ENCODE peak calls at places on chromosomes 6 and 20, in ten cellular contexts. O, N, Z, C, W, U, M, R, V and I are unnamed samples.

GRCh38 chr20:55090301-55090700 is 614.9 kb downstream of the DOK5 start:
- DNase-seq in W (no peak), O (no peak), M (no peak), N (no peak), U (no peak), V (no peak), R (no peak), C (no peak), Z (peak; percentile 59), I (no peak)

GRCh38 chr20:23308908-23309307 is 41.7 kb upstream of the NXT1 start:
- DNase-seq in C (no peak), W (no peak), V (no peak), Z (no peak), M (no peak), N (no peak), R (no peak), O (no peak), U (no peak), I (no peak)

GRCh38 chr6:4664117-4664626 is 112.0 kb upstream of the CDYL start:
- DNase-seq in C (peak; percentile 64), N (no peak), W (peak; percentile 76), U (no peak), R (peak; percentile 91), M (no peak), O (no peak), V (no peak), Z (no peak), I (no peak)

GRCh38 chr6:137958809-137959565 is 91.9 kb downstream of the TNFAIP3 start:
- DNase-seq in N (no peak), Z (no peak), W (no peak), O (no peak), C (no peak), U (no peak), V (no peak), M (no peak), R (no peak), I (no peak)

GRCh38 chr6:33977606-33978438 is 168.1 kb downstream of the GRM4 start:
- DNase-seq in W (no peak), O (no peak), M (no peak), Z (peak; percentile 46), U (no peak), V (no peak), N (peak; percentile 9), C (no peak), R (no peak), I (no peak)

GRCh38 chr20:37276494-37277252 is 12.8 kb upstream of the MANBAL start:
- DNase-seq in C (peak; percentile 37), R (peak; percentile 95), V (peak; percentile 51), U (peak; percentile 28), Z (no peak), O (peak; percentile 52), W (peak; percentile 86), N (peak; percentile 59), M (no peak), I (peak; percentile 43)

GRCh38 chr20:60011512-60012507 is 53.6 kb downstream of the CDH26 start:
- DNase-seq in O (no peak), C (no peak), M (no peak), W (no peak), N (no peak), U (no peak), V (no peak), Z (peak; percentile 24), R (no peak), I (no peak)

GRCh38 chr6:67698534-67698933 is 936.5 kb upstream of the ADGRB3 start:
- DNase-seq in M (no peak), V (no peak), R (no peak), W (no peak), U (peak; percentile 22), C (no peak), Z (no peak), O (no peak), N (no peak), I (no peak)

GRCh38 chr6:106858653-106859092 is 115.9 kb downstream of the CD24 start:
- DNase-seq in U (peak; percentile 78), N (no peak), Z (no peak), C (no peak), M (no peak), O (peak; percentile 90), R (peak; percentile 10), V (peak; percentile 68), W (no peak), I (no peak)

GRCh38 chr20:7926767-7927166 is 13.5 kb downstream of the HAO1 start:
- DNase-seq in O (peak; percentile 19), C (no peak), V (peak; percentile 44), U (peak; percentile 67), Z (no peak), W (no peak), N (no peak), M (peak; percentile 5), R (peak; percentile 57), I (no peak)

GRCh38 chr6:88358846-88359245 is 192.7 kb upstream of the CNR1 start:
- DNase-seq in O (peak; percentile 10), W (no peak), R (no peak), M (no peak), Z (no peak), C (no peak), N (no peak), U (no peak), V (no peak), I (no peak)

GRCh38 chr6:1726341-1726763 is 116.6 kb downstream of the FOXC1 start:
- DNase-seq in V (no peak), R (no peak), U (no peak), Z (peak; percentile 88), M (no peak), N (no peak), W (no peak), C (no peak), O (no peak), I (no peak)

DNA sequence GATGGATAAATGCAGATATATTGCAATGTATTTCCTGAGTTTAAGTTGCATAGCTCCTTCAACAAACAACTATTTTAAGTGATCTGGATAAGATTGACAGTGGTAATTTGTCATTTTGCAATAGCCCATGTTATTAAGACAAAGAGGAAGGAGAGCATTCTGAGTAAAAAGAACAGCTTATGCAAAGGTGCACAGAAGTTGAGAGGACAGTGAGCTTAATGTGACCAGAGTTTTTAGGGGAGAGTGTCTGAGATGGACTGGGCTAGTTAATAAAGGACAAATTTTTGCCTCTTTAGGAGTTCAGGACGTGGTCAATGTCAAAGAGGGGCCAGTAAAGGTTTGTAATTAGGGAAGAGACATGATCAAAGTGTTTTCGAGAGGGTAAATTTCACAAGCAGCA is 48.8 kb upstream of the FBXO30 start:
- DNase-seq in R (no peak), M (no peak), W (no peak), O (no peak), N (no peak), V (no peak), Z (no peak), U (no peak), C (no peak), I (no peak)
- TF ChIP-seq CTCF in R (no peak), M (no peak), W (no peak), O (no peak), N (no peak), V (no peak), Z (no peak), U (no peak), C (no peak), I (no peak)

GRCh38 chr6:151493495-151494234 is at the start of gene CCDC170:
- DNase-seq in Z (peak; percentile 88), N (peak; percentile 31), U (no peak), W (peak; percentile 68), M (peak; percentile 38), C (peak; percentile 64), O (no peak), V (peak; percentile 13), R (no peak), I (peak; percentile 66)
- H3K27ac ChIP-seq in Z (no peak within 1 kb of the TSS), N (peak within 1 kb of the TSS; percentile 34), U (no peak within 1 kb of the TSS), W (peak within 1 kb of the TSS; percentile 92), M (no peak within 1 kb of the TSS), C (no peak within 1 kb of the TSS), O (no peak within 1 kb of the TSS), V (peak within 1 kb of the TSS; percentile 87), R (peak within 1 kb of the TSS; percentile 27), I (no peak within 1 kb of the TSS)

GRCh38 chr6:158026901-158027589 is 45.4 kb downstream of the SYNJ2 start:
- DNase-seq in C (no peak), V (no peak), M (no peak), U (no peak), W (no peak), O (no peak), Z (no peak), N (no peak), R (no peak), I (peak; percentile 15)
- H3K4me1 ChIP-seq in C (peaks cover 57% of the 10 kb centered on the region), V (peaks cover 73% of the 10 kb centered on the region), M (no peaks in the 10 kb centered on the region), U (peaks cover 29% of the 10 kb centered on the region), W (peaks cover 11% of the 10 kb centered on the region), O (peaks cover 15% of the 10 kb centered on the region), Z (no peaks in the 10 kb centered on the region), N (peaks cover 45% of the 10 kb centered on the region), R (peaks cover 36% of the 10 kb centered on the region), I (no peaks in the 10 kb centered on the region)

GRCh38 chr6:150670311-150670710 is 70.6 kb downstream of the PLEKHG1 start:
- DNase-seq in C (no peak), Z (no peak), V (no peak), R (no peak), O (no peak), U (no peak), N (no peak), W (no peak), M (no peak), I (no peak)
- TF ChIP-seq CTCF in C (no peak), Z (peak; percentile 50), V (no peak), R (no peak), O (no peak), U (peak; percentile 18), N (no peak), W (no peak), M (no peak), I (no peak)

GRCh38 chr20:11249683-11250082 is 575.9 kb upstream of the JAG1 start:
- DNase-seq in C (no peak), V (no peak), U (no peak), Z (no peak), R (no peak), W (no peak), N (no peak), O (no peak), M (no peak), I (no peak)

GRCh38 chr20:11247943-11248475 is 574.2 kb upstream of the JAG1 start:
- DNase-seq in W (no peak), V (no peak), U (no peak), R (no peak), M (no peak), Z (no peak), C (no peak), N (no peak), O (no peak), I (no peak)

GRCh38 chr20:11247059-11247630 is 573.3 kb upstream of the JAG1 start:
- DNase-seq in M (no peak), W (no peak), C (no peak), U (no peak), Z (no peak), O (no peak), R (no peak), V (no peak), N (no peak), I (no peak)

GRCh38 chr20:11249239-11249638 is 575.4 kb upstream of the JAG1 start:
- DNase-seq in R (no peak), M (no peak), O (no peak), V (no peak), W (no peak), C (no peak), N (no peak), Z (no peak), U (no peak), I (no peak)

DNA sequence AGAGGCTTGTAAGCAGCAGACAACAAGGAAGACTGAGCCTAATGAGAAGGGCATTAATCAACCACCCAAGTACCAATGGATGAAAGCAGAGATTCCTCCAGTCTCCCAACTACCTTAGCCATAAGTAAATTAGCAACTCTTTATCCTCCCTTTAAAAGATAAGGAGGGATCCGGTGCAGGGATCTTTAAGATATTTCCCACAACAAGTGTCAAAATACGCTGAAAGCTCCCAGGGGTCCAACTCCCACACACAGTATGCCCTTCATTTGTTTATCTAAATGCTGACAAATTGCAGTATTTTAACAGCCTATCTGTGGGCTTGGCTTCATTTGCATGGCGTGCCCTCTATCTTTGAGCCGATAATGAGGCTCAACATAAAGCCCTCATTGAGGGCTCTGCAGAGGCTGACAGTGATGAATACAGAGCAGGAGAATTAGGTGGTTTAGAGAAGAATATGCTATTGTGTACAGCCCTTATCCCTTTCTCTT is 574.9 kb upstream of the JAG1 start:
- DNase-seq in Z (peak; percentile 86), W (no peak), V (no peak), C (no peak), R (no peak), M (no peak), N (no peak), O (no peak), U (no peak), I (no peak)
- H3K27ac ChIP-seq in Z (peak overlapping the region; percentile 81), W (no peak overlapping the region), V (no peak overlapping the region), C (no peak overlapping the region), R (no peak overlapping the region), M (no peak overlapping the region), N (no peak overlapping the region), O (no peak overlapping the region), U (no peak overlapping the region), I (no peak overlapping the region)